ENCODE peak calls at places on chromosomes 16 and 17, in seven cellular contexts. F is GM23248, N is aorta, Z is lung, X is tibial nerve, P is cardiac muscle cell, B is fibroblast of lung. A is an unnamed sample.

GRCh38 chr16:25172831-25173230 is 43.9 kb upstream of the AQP8 start:
- DNase-seq in N (no peak), X (no peak), B (no peak), Z (no peak), F (no peak), P (no peak), A (no peak)

GRCh38 chr17:80852476-80853015 is 139.1 kb upstream of the CHMP6 start:
- DNase-seq in B (no peak), X (no peak), N (no peak), F (no peak), Z (no peak), P (no peak), A (no peak)

GRCh38 chr17:4950757-4951204 is at the start of gene ENO3:
- DNase-seq in X (no peak), N (no peak), P (peak; percentile 76), Z (no peak), F (no peak), B (no peak), A (no peak)

GRCh38 chr16:77499373-77500285 is 64.8 kb upstream of the ADAMTS18 start:
- DNase-seq in B (peak; percentile 43), X (peak; percentile 15), Z (no peak), N (no peak), F (peak; percentile 68), P (no peak), A (no peak)

GRCh38 chr16:88327566-88328312 is 55.0 kb upstream of the ZNF469 start:
- DNase-seq in P (no peak), F (no peak), Z (no peak), N (no peak), X (no peak), B (no peak), A (no peak)

GRCh38 chr17:62058611-62059010 is 6.5 kb downstream of the MED13 start:
- DNase-seq in B (no peak), N (no peak), F (no peak), P (no peak), Z (no peak), X (no peak), A (no peak)

GRCh38 chr16:27972500-27972899 is 91.0 kb downstream of the GSG1L start:
- DNase-seq in F (peak; percentile 33), X (no peak), N (no peak), B (peak; percentile 3), P (peak; percentile 42), Z (no peak), A (peak; percentile 5)

GRCh38 chr16:1493746-1494094 is 560 bp downstream of the TELO2 start:
- DNase-seq in F (peak; percentile 61), X (no peak), P (peak; percentile 31), B (no peak), N (peak; percentile 80), Z (no peak), A (peak; percentile 26)

GRCh38 chr16:69834817-69835477 is 72.8 kb downstream of the WWP2 start:
- DNase-seq in B (no peak), X (no peak), P (peak; percentile 68), Z (no peak), N (no peak), F (no peak), A (no peak)

GRCh38 chr16:10078541-10078949 is 103.7 kb downstream of the GRIN2A start:
- DNase-seq in Z (no peak), B (no peak), F (no peak), X (no peak), N (no peak), P (no peak), A (no peak)

GRCh38 chr17:81523139-81524062 is 4.8 kb upstream of the FSCN2 start:
- DNase-seq in P (peak; percentile 89), X (no peak), Z (no peak), N (peak; percentile 91), F (peak; percentile 89), B (peak; percentile 54), A (no peak)

GRCh38 chr17:2929881-2930533 is 133.4 kb downstream of the OR1D5 start:
- DNase-seq in Z (no peak), B (peak; percentile 38), F (peak; percentile 65), P (peak; percentile 57), X (no peak), N (no peak), A (no peak)

DNA sequence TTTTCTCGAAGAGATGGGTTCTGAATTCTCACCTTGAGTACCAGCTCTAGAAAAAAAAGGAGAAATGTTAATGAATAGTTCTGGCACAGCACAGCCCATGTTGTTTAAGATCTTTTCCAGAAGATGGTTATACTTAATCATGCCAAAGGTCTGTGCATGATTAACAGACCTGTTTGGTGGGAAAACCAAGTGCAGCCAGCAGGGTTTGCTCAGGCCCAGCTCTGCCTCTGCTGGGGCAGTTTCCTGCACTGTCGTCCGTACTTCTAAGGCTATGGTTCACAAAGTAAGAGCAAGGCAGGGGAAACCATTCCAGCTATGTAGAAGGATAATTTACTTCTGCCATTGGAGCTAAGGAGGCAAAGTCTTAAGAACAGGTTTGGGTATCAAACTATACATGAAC is 10.6 kb downstream of the ANKRD40 start:
- DNase-seq in F (no peak), P (no peak), X (no peak), N (no peak), Z (no peak), B (no peak), A (no peak)
- H3K36me3 ChIP-seq in F (peaks cover 39% of the 10 kb centered on the region), P (peaks cover 60% of the 10 kb centered on the region), X (no peaks in the 10 kb centered on the region), N (peaks cover 11% of the 10 kb centered on the region), Z (peaks cover 32% of the 10 kb centered on the region), B (peaks cover 15% of the 10 kb centered on the region), A (peaks cover 98% of the 10 kb centered on the region)

DNA sequence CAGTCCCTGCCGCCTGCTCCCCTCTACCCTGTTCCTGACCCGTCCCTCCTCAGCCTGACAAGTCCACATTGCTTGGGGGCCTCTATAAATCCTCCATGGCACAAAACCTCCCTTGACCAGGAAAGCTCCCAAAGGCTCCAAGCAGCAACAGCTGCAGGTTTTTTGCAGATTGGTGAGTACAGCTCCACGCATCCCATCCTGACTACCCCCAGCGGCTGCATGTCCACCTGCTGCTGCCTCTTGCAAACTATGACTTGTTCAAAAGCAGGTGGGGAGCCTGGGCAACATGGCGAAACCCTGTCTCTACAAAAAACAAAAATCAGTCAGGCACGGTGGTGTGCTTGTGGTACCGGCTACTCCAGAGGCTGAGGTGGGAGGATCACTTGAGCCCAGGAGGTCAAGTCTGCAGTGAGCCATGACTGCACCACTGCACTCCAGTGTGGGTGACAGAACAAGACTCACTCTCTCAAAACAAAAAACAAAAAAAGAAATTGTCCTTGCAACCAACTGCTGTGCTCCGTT is 122.8 kb downstream of the ANKRD11 start:
- DNase-seq in X (no peak), N (peak; percentile 10), Z (no peak), B (no peak), F (no peak), P (no peak), A (no peak)
- H3K4me1 ChIP-seq in X (peaks cover 44% of the 10 kb centered on the region), N (no peaks in the 10 kb centered on the region), Z (peaks cover 11% of the 10 kb centered on the region), B (peaks cover 14% of the 10 kb centered on the region), F (peaks cover 54% of the 10 kb centered on the region), P (peaks cover 18% of the 10 kb centered on the region), A (peaks cover 29% of the 10 kb centered on the region)

GRCh38 chr17:37116802-37117201 is 168.0 kb downstream of the AATF start:
- DNase-seq in X (no peak), B (no peak), F (no peak), Z (no peak), N (no peak), P (no peak), A (no peak)

GRCh38 chr17:37121616-37122015 is 172.9 kb downstream of the AATF start:
- DNase-seq in Z (no peak), B (no peak), X (no peak), P (no peak), N (no peak), F (no peak), A (no peak)

GRCh38 chr17:37118738-37119137 is 170.0 kb downstream of the AATF start:
- DNase-seq in Z (no peak), P (no peak), F (no peak), X (no peak), N (no peak), B (no peak), A (no peak)

DNA sequence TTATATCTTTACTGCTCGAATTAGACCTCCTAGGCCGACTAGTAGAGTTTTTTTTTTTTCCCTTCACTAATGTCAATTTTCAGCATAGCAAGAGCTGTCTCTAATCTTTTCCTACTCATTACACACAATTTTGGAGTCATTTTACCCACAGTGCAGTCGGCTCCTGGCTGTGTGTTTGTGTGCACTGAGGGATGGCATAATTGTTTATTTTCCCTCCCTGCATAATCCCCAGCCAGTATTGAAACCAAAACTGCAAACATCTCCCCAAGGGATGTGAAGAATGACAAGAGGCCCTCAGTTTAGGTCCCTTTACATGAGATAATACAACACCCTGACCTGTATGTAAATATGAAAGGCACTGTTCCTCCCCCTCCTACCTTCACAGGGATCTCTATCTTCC is 169.0 kb downstream of the AATF start:
- DNase-seq in X (no peak), P (no peak), Z (no peak), B (no peak), N (no peak), F (no peak), A (no peak)
- H3K36me3 ChIP-seq in X (no peaks in the 10 kb centered on the region), P (peaks cover 10% of the 10 kb centered on the region), Z (peaks cover 15% of the 10 kb centered on the region), B (peaks cover 3% of the 10 kb centered on the region), N (peaks cover 6% of the 10 kb centered on the region), F (peaks cover 7% of the 10 kb centered on the region), A (peaks cover 13% of the 10 kb centered on the region)

DNA sequence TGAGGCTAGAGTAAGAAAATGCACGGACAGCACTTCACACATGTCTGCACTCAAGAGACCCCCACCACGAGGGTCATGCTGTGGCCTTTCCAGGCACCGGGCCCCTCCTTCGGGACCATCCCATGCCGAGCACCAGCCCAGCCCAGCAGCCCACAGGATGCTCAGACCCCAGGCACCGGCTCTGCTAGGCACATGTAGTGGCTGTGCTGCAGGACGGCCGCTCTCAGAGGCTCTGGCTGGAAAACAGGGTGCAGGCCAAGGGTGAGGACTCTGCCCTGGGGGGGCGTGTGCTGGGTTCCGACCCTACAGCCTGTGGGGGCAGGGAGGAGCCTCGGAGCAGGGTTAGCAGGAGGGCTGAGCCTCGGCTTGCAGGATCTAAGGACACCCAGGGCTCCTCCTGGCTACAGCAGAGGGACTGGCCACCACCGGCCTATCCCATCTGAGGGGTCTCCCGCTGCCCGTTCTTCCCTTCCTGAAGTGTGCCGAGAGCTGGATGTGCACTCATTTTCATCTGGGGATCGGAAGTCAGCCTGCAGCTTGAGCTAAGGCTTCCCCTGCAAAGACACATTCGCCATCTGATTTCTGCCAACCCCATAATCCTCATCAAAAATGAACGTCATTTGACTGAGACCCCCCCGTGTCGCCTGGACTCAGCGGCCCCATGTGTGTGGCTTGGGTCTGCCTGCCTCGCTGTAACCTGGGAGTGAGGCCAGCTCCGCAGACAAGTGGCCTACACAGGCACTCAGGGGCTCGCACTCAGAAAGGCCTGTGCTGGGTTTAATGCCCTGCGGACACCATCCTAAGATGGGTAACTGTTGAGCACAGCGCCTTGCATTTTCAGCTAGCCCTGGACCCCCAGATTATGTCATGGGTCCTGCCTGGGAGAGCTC is 293.1 kb upstream of the FOXF1 start:
- DNase-seq in F (no peak), P (no peak), X (no peak), B (no peak), Z (no peak), N (no peak), A (no peak)
- H3K4me1 ChIP-seq in F (peaks cover 3% of the 10 kb centered on the region), P (peaks cover 23% of the 10 kb centered on the region), X (no peaks in the 10 kb centered on the region), B (peaks cover 22% of the 10 kb centered on the region), Z (no peaks in the 10 kb centered on the region), N (no peaks in the 10 kb centered on the region), A (peaks cover 51% of the 10 kb centered on the region)

DNA sequence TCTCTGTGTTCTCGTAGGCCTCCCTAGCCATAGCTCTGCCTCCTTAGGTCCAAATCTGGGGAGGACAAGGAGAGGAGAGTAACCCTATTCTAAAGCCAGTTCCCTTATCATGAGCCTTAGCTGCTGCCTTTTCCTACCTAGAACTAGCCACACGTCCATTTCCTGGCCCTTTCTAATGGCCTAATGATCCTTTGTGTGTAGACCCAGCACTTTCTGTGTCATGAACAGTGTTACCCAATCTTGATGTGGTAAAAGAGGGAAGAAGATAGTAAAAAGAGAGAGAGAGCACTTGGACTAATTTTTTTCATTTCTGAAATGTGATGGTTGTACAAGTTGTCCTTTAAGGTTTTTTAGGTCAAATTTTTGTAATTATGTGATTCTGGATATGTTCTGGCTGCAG is 18.1 kb downstream of the CASC3 start:
- DNase-seq in N (no peak), B (no peak), X (no peak), F (no peak), P (no peak), Z (no peak), A (no peak)
- H3K36me3 ChIP-seq in N (no peaks in the 10 kb centered on the region), B (peaks cover 11% of the 10 kb centered on the region), X (peaks cover 13% of the 10 kb centered on the region), F (peaks cover 27% of the 10 kb centered on the region), P (peaks cover 28% of the 10 kb centered on the region), Z (peaks cover 23% of the 10 kb centered on the region), A (peaks cover 63% of the 10 kb centered on the region)